ENCODE peak calls at places on chromosome 4, in eight cellular contexts. T is fibroblast of lung; B is ovary; J is NCI-H460; G is GM13976; Q is stimulated activated CD4-positive, alpha-beta T cell treated with anti-CD3 and anti-CD28 coated beads, Interleukin-15, amount 100 ng/mL, for 24 hours; W is tibial nerve; U is immature natural killer cell. K is an unnamed sample.

GRCh38 chr4:2962614-2963184 is 507 bp downstream of the NOP14 start:
- DNase-seq in T (peak), B (no peak), J (no peak), G (peak), Q (no peak), W (no peak), U (no peak), K (no peak)

GRCh38 chr4:119010909-119011606 is 122.4 kb downstream of the SYNPO2 start:
- DNase-seq in T (no peak), B (no peak), J (no peak), G (no peak), Q (no peak), W (no peak), U (no peak), K (no peak)

GRCh38 chr4:15182600-15183222 is 180.4 kb downstream of the CPEB2 start:
- DNase-seq in T (peak), B (no peak), J (peak), G (no peak), Q (peak), W (no peak), U (no peak), K (no peak)

GRCh38 chr4:1775731-1776500 is 17.2 kb upstream of the FGFR3 start:
- DNase-seq in T (no peak), B (no peak), J (no peak), G (no peak), Q (no peak), W (no peak), U (no peak), K (no peak)

GRCh38 chr4:37628977-37629609 is 57.1 kb downstream of the RELL1 start:
- DNase-seq in T (peak), B (no peak), J (peak), G (no peak), Q (no peak), W (no peak), U (no peak), K (no peak)

GRCh38 chr4:155759372-155760252 is 791 bp downstream of the GUCY1B1 start:
- DNase-seq in T (peak), B (peak), J (no peak), G (peak), Q (peak), W (peak), U (peak), K (no peak)

GRCh38 chr4:84167579-84167978 is 331.5 kb downstream of the NKX6-1 start:
- DNase-seq in T (no peak), B (no peak), J (no peak), G (no peak), Q (no peak), W (no peak), U (no peak), K (no peak)

GRCh38 chr4:173440888-173441287 is 42.0 kb upstream of the SCRG1 start:
- DNase-seq in T (no peak), B (no peak), J (no peak), G (no peak), Q (no peak), W (no peak), U (no peak), K (no peak)

GRCh38 chr4:128068927-128069326 is 7.8 kb downstream of the LARP1B start:
- DNase-seq in T (peak), B (no peak), J (no peak), G (no peak), Q (peak), W (no peak), U (no peak), K (no peak)

GRCh38 chr4:52019941-52020657 is at the start of gene LRRC66:
- DNase-seq in T (no peak), B (no peak), J (no peak), G (no peak), Q (no peak), W (no peak), U (no peak), K (no peak)

GRCh38 chr4:105633241-105633640 is 75.2 kb downstream of the INTS12 start:
- DNase-seq in T (no peak), B (no peak), J (no peak), G (no peak), Q (no peak), W (no peak), U (no peak), K (no peak)

GRCh38 chr4:18111100-18111499 is 89.5 kb upstream of the LCORL start:
- DNase-seq in T (no peak), B (no peak), J (no peak), G (no peak), Q (no peak), W (no peak), U (no peak), K (no peak)

GRCh38 chr4:146916479-146917076 is 29.1 kb downstream of the TTC29 start:
- DNase-seq in T (peak), B (no peak), J (peak), G (peak), Q (peak), W (no peak), U (no peak), K (peak)

GRCh38 chr4:139619644-139620043 is 46.0 kb upstream of the MGST2 start:
- DNase-seq in T (peak), B (no peak), J (no peak), G (no peak), Q (no peak), W (no peak), U (no peak), K (peak)

GRCh38 chr4:53916431-53916889 is 147.9 kb downstream of the CHIC2 start:
- DNase-seq in T (peak), B (no peak), J (no peak), G (no peak), Q (no peak), W (no peak), U (no peak), K (no peak)

GRCh38 chr4:10102981-10103330 is 13.6 kb downstream of the WDR1 start:
- DNase-seq in T (no peak), B (no peak), J (no peak), G (no peak), Q (no peak), W (no peak), U (no peak), K (no peak)

GRCh38 chr4:95232358-95233156 is 316.2 kb downstream of the UNC5C start:
- DNase-seq in T (peak), B (no peak), J (no peak), G (no peak), Q (no peak), W (no peak), U (no peak), K (no peak)

GRCh38 chr4:24915121-24915922 is 2.5 kb upstream of the CCDC149 start:
- DNase-seq in T (peak), B (no peak), J (no peak), G (no peak), Q (no peak), W (no peak), U (no peak), K (no peak)

GRCh38 chr4:89111833-89112563 is 665 bp downstream of the TIGD2 start:
- DNase-seq in T (peak), B (no peak), J (peak), G (no peak), Q (no peak), W (no peak), U (peak), K (no peak)

GRCh38 chr4:154626793-154627484 is 14.5 kb upstream of the FGG start:
- DNase-seq in T (peak), B (peak), J (peak), G (peak), Q (peak), W (no peak), U (peak), K (peak)

GRCh38 chr4:7394681-7395451 is 39.9 kb downstream of the PSAPL1 start:
- DNase-seq in T (no peak), B (no peak), J (no peak), G (no peak), Q (no peak), W (no peak), U (no peak), K (no peak)

GRCh38 chr4:146550161-146550560 is 28.4 kb upstream of the SLC10A7 start:
- DNase-seq in T (no peak), B (no peak), J (no peak), G (no peak), Q (no peak), W (no peak), U (no peak), K (no peak)

GRCh38 chr4:90209922-90210321 is 82.7 kb downstream of the CCSER1 start:
- DNase-seq in T (no peak), B (no peak), J (no peak), G (no peak), Q (no peak), W (no peak), U (no peak), K (no peak)

GRCh38 chr4:6134612-6135220 is 65.6 kb downstream of the JAKMIP1 start:
- DNase-seq in T (no peak), B (no peak), J (no peak), G (peak), Q (peak), W (no peak), U (peak), K (peak)

GRCh38 chr4:15948826-15949225 is 10.3 kb upstream of the FGFBP1 start:
- DNase-seq in T (peak), B (no peak), J (no peak), G (no peak), Q (no peak), W (no peak), U (no peak), K (no peak)

GRCh38 chr4:88522702-88523324 is 763 bp downstream of the PYURF start:
- DNase-seq in T (peak), B (peak), J (no peak), G (peak), Q (peak), W (no peak), U (peak), K (peak)

GRCh38 chr4:164700471-164700870 is 53.5 kb upstream of the SMIM31 start:
- DNase-seq in T (no peak), B (no peak), J (peak), G (no peak), Q (no peak), W (no peak), U (no peak), K (no peak)

GRCh38 chr4:17701146-17701859 is 80.1 kb downstream of the FAM184B start:
- DNase-seq in T (no peak), B (no peak), J (no peak), G (no peak), Q (no peak), W (no peak), U (no peak), K (no peak)

GRCh38 chr4:104519588-104519987 is 24.9 kb upstream of the CXXC4 start:
- DNase-seq in T (no peak), B (no peak), J (no peak), G (no peak), Q (no peak), W (no peak), U (no peak), K (no peak)

GRCh38 chr4:154332681-154333421 is 158.7 kb downstream of the DCHS2 start:
- DNase-seq in T (peak), B (peak), J (peak), G (peak), Q (peak), W (no peak), U (peak), K (peak)

GRCh38 chr4:95000076-95000648 is 242.4 kb downstream of the BMPR1B start:
- DNase-seq in T (no peak), B (no peak), J (no peak), G (no peak), Q (no peak), W (no peak), U (no peak), K (no peak)

GRCh38 chr4:185834088-185834487 is 22.1 kb upstream of the SORBS2 start:
- DNase-seq in T (no peak), B (no peak), J (no peak), G (no peak), Q (no peak), W (no peak), U (no peak), K (no peak)

GRCh38 chr4:10667651-10668341 is 16.8 kb downstream of the CLNK start:
- DNase-seq in T (no peak), B (no peak), J (no peak), G (no peak), Q (no peak), W (no peak), U (no peak), K (no peak)

GRCh38 chr4:174105202-174105601 is 178.3 kb downstream of the FBXO8 start:
- DNase-seq in T (no peak), B (no peak), J (no peak), G (no peak), Q (no peak), W (no peak), U (no peak), K (no peak)

GRCh38 chr4:7842384-7843279 is 97.0 kb downstream of the AFAP1 start:
- DNase-seq in T (peak), B (peak), J (peak), G (no peak), Q (no peak), W (no peak), U (no peak), K (no peak)

K was measured in CD4-positive, alpha-beta memory T cell.